ENCODE peak calls at places on chromosomes 7 and 10, in six cellular contexts. T is pons, V is lower leg skin, C is AG08395, L is SHP77, P is M059J. N is an unnamed sample.

GRCh38 chr7:101171442-101171837 is 6.1 kb upstream of the VGF start:
- DNase-seq in T (no peak), V (no peak), C (no peak), L (no peak), P (peak; percentile 21), N (no peak)

GRCh38 chr10:84401838-84402611 is 73.6 kb downstream of the CCSER2 start:
- DNase-seq in T (no peak), V (no peak), C (no peak), L (no peak), P (no peak), N (no peak)

GRCh38 chr7:79529214-79529895 is 75.9 kb upstream of the MAGI2 start:
- DNase-seq in T (no peak), V (no peak), C (no peak), L (no peak), P (peak; percentile 31), N (no peak)

GRCh38 chr10:78460204-78460603 is 426.5 kb downstream of the RPS24 start:
- DNase-seq in T (no peak), V (no peak), C (no peak), L (no peak), P (no peak), N (no peak)

GRCh38 chr10:63491558-63492316 is 26.0 kb upstream of the JMJD1C start:
- DNase-seq in T (no peak), V (peak; percentile 37), C (peak; percentile 65), L (no peak), P (peak; percentile 78), N (peak; percentile 57)

GRCh38 chr7:134421998-134422397 is 36.9 kb downstream of the AKR1B1 start:
- DNase-seq in T (no peak), V (no peak), C (peak; percentile 20), L (no peak), P (peak; percentile 23), N (no peak)

GRCh38 chr7:147182859-147183258 is 1066.3 kb downstream of the CNTNAP2 start:
- DNase-seq in T (no peak), V (no peak), C (no peak), L (no peak), P (no peak), N (no peak)

GRCh38 chr7:47368190-47368812 is 213.6 kb downstream of the TNS3 start:
- DNase-seq in T (no peak), V (no peak), C (no peak), L (no peak), P (no peak), N (no peak)

GRCh38 chr7:26937306-26937705 is 72.9 kb upstream of the SKAP2 start:
- DNase-seq in T (no peak), V (no peak), C (peak; percentile 48), L (no peak), P (no peak), N (no peak)

GRCh38 chr10:63788152-63788821 is 267.1 kb downstream of the REEP3 start:
- DNase-seq in T (no peak), V (no peak), C (no peak), L (no peak), P (no peak), N (no peak)

GRCh38 chr10:76017733-76018433 is 586.5 kb downstream of the LRMDA start:
- DNase-seq in T (no peak), V (no peak), C (no peak), L (no peak), P (no peak), N (no peak)

GRCh38 chr10:35768731-35769130 is 126.6 kb upstream of the FZD8 start:
- DNase-seq in T (no peak), V (no peak), C (no peak), L (no peak), P (no peak), N (no peak)

GRCh38 chr10:110225756-110226554 is 18.6 kb downstream of the MXI1 start:
- DNase-seq in T (peak; percentile 96), V (peak; percentile 88), C (peak; percentile 92), L (peak; percentile 79), P (peak; percentile 93), N (peak; percentile 93)

GRCh38 chr7:32592721-32593120 is 97.4 kb downstream of the AVL9 start:
- DNase-seq in T (no peak), V (no peak), C (no peak), L (no peak), P (no peak), N (no peak)

GRCh38 chr10:47282657-47283018 is 17.4 kb upstream of the GDF10 start:
- DNase-seq in T (no peak), V (no peak), C (no peak), L (no peak), P (no peak), N (no peak)

GRCh38 chr10:79463578-79464496 is 18.4 kb upstream of the ZCCHC24 start:
- DNase-seq in T (no peak), V (no peak), C (no peak), L (no peak), P (no peak), N (no peak)

GRCh38 chr10:77943086-77943901 is 16.7 kb upstream of the DLG5 start:
- DNase-seq in T (no peak), V (no peak), C (peak; percentile 75), L (no peak), P (peak; percentile 84), N (peak; percentile 79)

GRCh38 chr7:152336754-152337368 is 98.9 kb downstream of the KMT2C start:
- DNase-seq in T (peak; percentile 59), V (no peak), C (peak; percentile 54), L (peak; percentile 17), P (peak; percentile 60), N (peak; percentile 29)

N was measured in foreskin melanocyte.